ENCODE peak calls at places on chromosomes 11 and 22, in six cellular contexts. M is fibroblast of lung; V is amygdala; Z is activated CD4-positive, alpha-beta T cell treated with anti-CD3 and anti-CD28 coated beads, Interleukin-2, amount 50 U/mL, for 4 hours; S is stimulated activated CD8-positive, alpha-beta memory T cell treated with anti-CD3 and anti-CD28 coated beads, Interleukin-15, amount 100 ng/mL, for 4 hours; J is activated CD8-positive, alpha-beta memory T cell treated with anti-CD3 and anti-CD28 coated beads for 24 hours. C is an unnamed sample.

GRCh38 chr11:68128682-68129327 is 7.6 kb upstream of the CHKA start:
- DNase-seq in V (no peak), J (no peak), M (peak; percentile 68), Z (no peak), S (no peak), C (no peak)

GRCh38 chr11:92440701-92441338 is 216.2 kb downstream of the FAT3 start:
- DNase-seq in J (no peak), M (no peak), S (no peak), Z (no peak), V (no peak), C (no peak)

GRCh38 chr11:80346660-80347059 is 905.8 kb upstream of the TENM4 start:
- DNase-seq in V (no peak), Z (no peak), M (no peak), J (no peak), S (no peak), C (peak; percentile 89)

GRCh38 chr11:69538840-69539239 is 57.4 kb downstream of the LINC01488 start:
- DNase-seq in V (no peak), Z (no peak), S (no peak), J (no peak), M (no peak), C (no peak)

GRCh38 chr11:109401532-109401931 is 20.5 kb upstream of the C11orf87 start:
- DNase-seq in Z (no peak), V (no peak), M (no peak), J (no peak), S (no peak), C (no peak)

GRCh38 chr11:129636926-129637325 is 178.7 kb upstream of the TMEM45B start:
- DNase-seq in M (peak; percentile 23), J (no peak), V (no peak), Z (no peak), S (no peak), C (no peak)

GRCh38 chr22:24583221-24583971 is 9.5 kb downstream of the LRRC75B start:
- DNase-seq in M (peak; percentile 21), V (peak; percentile 18), S (no peak), Z (no peak), J (no peak), C (no peak)

GRCh38 chr11:27153136-27153535 is 112.5 kb downstream of the BBOX1 start:
- DNase-seq in S (no peak), J (no peak), Z (no peak), M (no peak), V (no peak), C (no peak)

GRCh38 chr11:44979536-44980399 is 29.1 kb upstream of the TP53I11 start:
- DNase-seq in S (no peak), M (no peak), V (no peak), Z (no peak), J (no peak), C (no peak)

GRCh38 chr11:8282621-8283509 is 19.2 kb upstream of the LMO1 start:
- DNase-seq in J (peak; percentile 3), M (no peak), Z (no peak), V (no peak), S (no peak), C (no peak)

GRCh38 chr22:47884200-47884599 is 1121.8 kb downstream of the TBC1D22A start:
- DNase-seq in Z (no peak), M (no peak), J (no peak), V (no peak), S (no peak), C (no peak)

GRCh38 chr11:111537336-111537860 is 3.1 kb upstream of the LAYN start:
- DNase-seq in V (no peak), S (no peak), M (no peak), J (no peak), Z (no peak), C (no peak)

GRCh38 chr22:46731246-46732040 is 6.6 kb downstream of the CERK start:
- DNase-seq in J (no peak), S (no peak), V (peak; percentile 62), M (no peak), Z (no peak), C (no peak)

GRCh38 chr11:76152086-76152658 is 54.1 kb downstream of the WNT11 start:
- DNase-seq in M (peak; percentile 76), Z (peak; percentile 77), V (peak; percentile 56), J (peak; percentile 94), S (peak; percentile 54), C (peak; percentile 96)

GRCh38 chr11:9025101-9025850 is 21.5 kb upstream of the NRIP3 start:
- DNase-seq in J (peak; percentile 24), V (no peak), S (no peak), Z (no peak), M (no peak), C (no peak)